ENCODE peak calls at places on chromosomes 16 and 17, in ten cellular contexts. R is naive thymus-derived CD8-positive, alpha-beta T cell; L is stimulated activated naive B cell treated with anti-CD40 and anti-IgM and Interleukin-4, amounts not matched to agents 10 μg/mL and 1 μg/mL and 100 μg/mL, for 72 hours; C is OCI-LY7; M is K562; J is transverse colon; F is putamen; W is glutamatergic neuron; T is LoVo; B is endodermal cell. K is an unnamed sample.

GRCh38 chr16:51651061-51651466 is 500.0 kb upstream of the SALL1 start:
- DNase-seq in M (no peak), F (peak; percentile 11), T (no peak), B (peak; percentile 54), J (no peak), C (no peak), L (no peak), W (peak; percentile 57), R (no peak), K (no peak)

GRCh38 chr17:7058831-7059447 is 15.0 kb upstream of the SLC16A11 start:
- DNase-seq in W (no peak), T (no peak), R (no peak), M (no peak), L (no peak), B (no peak), C (no peak), J (no peak), F (no peak), K (no peak)

GRCh38 chr17:7590743-7591142 is 849 bp upstream of the SOX15 start:
- DNase-seq in L (no peak), M (no peak), R (no peak), T (no peak), B (peak; percentile 93), W (no peak), C (no peak), F (no peak), J (no peak), K (no peak)

GRCh38 chr17:17139972-17140589 is 66.1 kb downstream of the PLD6 start:
- DNase-seq in W (no peak), J (no peak), C (peak; percentile 58), L (no peak), B (peak; percentile 73), M (no peak), R (no peak), F (no peak), T (no peak), K (no peak)

GRCh38 chr16:87791295-87792204 is 25.8 kb upstream of the KLHDC4 start:
- DNase-seq in C (no peak), B (peak; percentile 66), T (no peak), J (no peak), R (no peak), M (no peak), L (no peak), W (no peak), F (peak; percentile 73), K (no peak)

GRCh38 chr16:53282975-53283946 is 151.0 kb upstream of the RBL2 start:
- DNase-seq in C (peak; percentile 47), W (no peak), F (peak; percentile 43), L (no peak), R (peak; percentile 6), B (no peak), J (no peak), M (peak; percentile 22), T (peak; percentile 46), K (no peak)

GRCh38 chr16:83648347-83648746 is 159.4 kb upstream of the HSBP1 start:
- DNase-seq in R (no peak), L (no peak), F (no peak), M (no peak), W (no peak), T (no peak), C (no peak), J (no peak), B (no peak), K (no peak)

GRCh38 chr16:49889725-49890397 is 33.9 kb upstream of the ZNF423 start:
- DNase-seq in C (no peak), W (no peak), T (no peak), B (no peak), J (no peak), R (no peak), F (no peak), L (no peak), M (no peak), K (no peak)

GRCh38 chr17:73430848-73431247 is 119.0 kb upstream of the CDC42EP4 start:
- DNase-seq in M (peak; percentile 45), L (no peak), R (no peak), B (no peak), F (no peak), J (no peak), C (peak; percentile 58), T (no peak), W (no peak), K (no peak)

K was measured in T-cell.